ENCODE peak calls at places on chromosomes 12 and 14, in four cellular contexts. X, I, S and P are unnamed samples.

GRCh38 chr14:24238123-24238522 is 4.3 kb downstream of the TINF2 start:
- DNase-seq in X (no peak), I (no peak), S (no peak), P (no peak)

GRCh38 chr12:59304077-59304721 is 291.6 kb upstream of the SLC16A7 start:
- DNase-seq in X (no peak), I (no peak), S (no peak), P (no peak)

GRCh38 chr14:54773171-54774006 is 129.2 kb downstream of the GCH1 start:
- DNase-seq in X (peak; percentile 91), I (peak; percentile 96), S (peak; percentile 100), P (peak; percentile 100)

GRCh38 chr14:37641117-37641516 is 45.7 kb downstream of the TTC6 start:
- DNase-seq in X (no peak), I (no peak), S (no peak), P (no peak)

GRCh38 chr12:124906606-124907261 is 7.7 kb downstream of the UBC start:
- DNase-seq in X (peak; percentile 80), I (peak; percentile 97), S (peak; percentile 94), P (peak; percentile 94)

GRCh38 chr12:4271433-4272013 is 2.0 kb upstream of the CCND2 start:
- DNase-seq in X (peak; percentile 32), I (peak; percentile 50), S (peak; percentile 25), P (no peak)

GRCh38 chr12:68861890-68862289 is 53.9 kb downstream of the MDM2 start:
- DNase-seq in X (no peak), I (no peak), S (no peak), P (no peak)

GRCh38 chr12:84964048-84964447 is 51.4 kb upstream of the SLC6A15 start:
- DNase-seq in X (no peak), I (peak; percentile 22), S (peak; percentile 8), P (no peak)

GRCh38 chr12:52975820-52976573 is 27.1 kb downstream of the KRT18 start:
- DNase-seq in X (no peak), I (peak; percentile 74), S (peak; percentile 82), P (peak; percentile 22)

GRCh38 chr14:32078794-32079663 is 1.9 kb downstream of the ARHGAP5 start:
- DNase-seq in X (no peak), I (no peak), S (peak; percentile 35), P (peak; percentile 73)

GRCh38 chr12:108793756-108794441 is 62.6 kb upstream of the CORO1C start:
- DNase-seq in X (no peak), I (no peak), S (no peak), P (no peak)

GRCh38 chr14:97290065-97290464 is 492.9 kb downstream of the VRK1 start:
- DNase-seq in X (no peak), I (no peak), S (no peak), P (no peak)

GRCh38 chr12:15443611-15444010 is 121.3 kb downstream of the PTPRO start:
- DNase-seq in X (no peak), I (no peak), S (no peak), P (no peak)

GRCh38 chr12:89918172-89918880 is 209.7 kb upstream of the ATP2B1 start:
- DNase-seq in X (no peak), I (no peak), S (no peak), P (peak; percentile 4)

DNA sequence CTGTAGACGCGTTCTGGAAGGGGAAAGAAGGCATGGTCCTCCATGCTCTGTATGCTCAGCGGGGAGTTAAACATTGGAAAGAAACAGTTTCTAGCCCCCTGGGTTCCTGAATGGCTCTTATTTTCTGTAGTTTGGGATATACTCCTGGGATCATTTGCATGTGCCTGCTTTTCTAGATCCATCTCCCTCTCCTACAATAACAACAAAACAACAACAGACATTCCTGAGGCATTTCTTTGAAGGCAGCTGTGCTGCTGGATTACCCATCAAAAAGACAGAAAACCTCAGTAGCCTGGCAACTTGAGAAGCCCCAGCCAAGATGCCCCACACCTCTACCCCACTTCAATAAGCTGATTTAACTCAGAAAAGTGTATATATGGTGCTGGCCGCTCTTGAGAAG is 8.7 kb downstream of the SLC7A8 start:
- DNase-seq in X (no peak), I (peak; percentile 68), S (no peak), P (no peak)
- H2AFZ ChIP-seq in X (no peak overlapping the region), I (no peak overlapping the region), S (no peak overlapping the region), P (no peak overlapping the region)

GRCh38 chr12:2115101-2115845 is 62.5 kb downstream of the CACNA1C start:
- DNase-seq in X (no peak), I (no peak), S (no peak), P (no peak)
- H3K4me3 ChIP-seq in X (no peak overlapping the region), I (no peak overlapping the region), S (no peak overlapping the region), P (no peak overlapping the region)

DNA sequence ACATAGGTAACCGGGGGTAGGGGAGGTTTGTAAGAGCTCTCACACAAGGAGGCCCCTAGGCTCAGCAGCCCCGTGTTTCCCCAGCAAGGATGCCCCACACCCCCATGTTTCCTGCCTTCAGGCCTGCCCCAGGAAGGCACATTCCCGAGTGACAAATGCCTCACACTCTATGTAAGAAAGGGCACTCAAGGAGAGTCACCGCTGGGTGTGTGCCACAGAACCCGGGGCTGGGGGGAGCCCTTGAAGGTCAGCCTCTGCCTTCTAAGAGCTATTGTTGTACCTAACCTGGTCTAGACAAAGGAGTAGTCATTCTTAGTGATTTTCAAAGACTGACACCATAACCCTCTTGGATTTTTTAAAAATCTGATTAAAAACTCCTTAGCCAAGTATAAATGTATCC is 333.6 kb downstream of the DPF3 start:
- DNase-seq in X (peak; percentile 42), I (no peak), S (no peak), P (peak; percentile 22)
- H3K4me1 ChIP-seq in X (no peaks in the 10 kb centered on the region), I (peaks cover 10% of the 10 kb centered on the region), S (peaks cover 9% of the 10 kb centered on the region), P (peaks cover 5% of the 10 kb centered on the region)

GRCh38 chr12:11794311-11794710 is 144.8 kb downstream of the ETV6 start:
- DNase-seq in X (no peak), I (no peak), S (no peak), P (no peak)
- H2AFZ ChIP-seq in X (no peak overlapping the region), I (no peak overlapping the region), S (no peak overlapping the region), P (no peak overlapping the region)

DNA sequence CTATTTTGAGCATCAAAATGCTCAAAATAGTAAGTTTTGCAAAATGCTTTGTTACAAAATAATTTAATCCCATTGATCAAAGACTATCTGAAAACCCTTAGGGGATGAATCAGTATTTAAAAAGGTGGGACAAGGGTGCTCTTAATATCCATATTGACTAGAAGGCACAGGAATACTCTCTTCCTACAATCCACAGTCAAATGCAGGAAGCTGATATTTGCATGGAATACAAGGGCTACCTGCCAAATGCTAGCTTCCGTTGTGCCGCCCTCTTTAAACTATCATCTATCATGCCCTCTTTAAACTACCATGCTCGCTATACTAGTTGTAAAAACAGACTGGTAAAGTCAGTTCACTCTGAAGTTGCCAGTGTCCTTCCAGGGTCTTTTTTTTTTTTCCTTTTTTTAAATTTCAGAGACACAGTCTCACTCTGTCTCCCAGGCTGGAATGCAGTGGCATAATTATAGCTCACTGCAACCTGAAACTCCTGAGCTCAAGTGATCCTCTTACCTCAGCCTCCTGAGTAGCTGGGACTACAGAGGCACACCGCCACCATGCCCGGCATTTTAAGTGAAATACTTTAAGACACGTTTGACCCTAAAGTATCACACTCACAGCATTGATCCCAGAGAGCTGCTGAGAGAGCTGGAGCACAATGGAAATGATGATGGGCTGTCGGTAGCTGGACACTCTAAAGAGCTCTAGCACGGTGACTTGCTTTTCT is 6.8 kb downstream of the SLC2A3 start:
- DNase-seq in X (no peak), I (no peak), S (no peak), P (no peak)
- H3K4me3 ChIP-seq in X (no peak overlapping the region), I (no peak overlapping the region), S (no peak overlapping the region), P (no peak overlapping the region)

GRCh38 chr14:100065942-100066574 is 836 bp downstream of the EVL start:
- DNase-seq in X (no peak), I (no peak), S (no peak), P (no peak)
- H3K4me1 ChIP-seq in X (no peaks in the 10 kb centered on the region), I (no peaks in the 10 kb centered on the region), S (peaks cover 6% of the 10 kb centered on the region), P (peaks cover 2% of the 10 kb centered on the region)